ENCODE peak calls at places on chromosomes 3 and 15, in ten cellular contexts. One of them, this sample, is unnamed.

GRCh38 chr3:156826144-156826895 is at the start of gene LEKR1:
- DNase-seq in AG04450: no peak
- DNase-seq in CD4-positive, CD25-positive, alpha-beta regulatory T cell: peak
- DNase-seq in A673: peak
- DNase-seq in activated CD4-positive, alpha-beta T cell treated with anti-CD3 and anti-CD28 coated beads for 48 hours: peak
- DNase-seq in left cardiac atrium: peak
- DNase-seq in activated naive CD4-positive, alpha-beta T cell treated with anti-CD3 and anti-CD28 coated beads for 36 hours: peak
- DNase-seq in substantia nigra: peak
- DNase-seq in NCI-H1105: peak
- DNase-seq in GDM1: no peak
- DNase-seq in this sample: peak

GRCh38 chr3:33096103-33096868 is 660 bp downstream of the GLB1 start:
- DNase-seq in AG04450: no peak
- DNase-seq in CD4-positive, CD25-positive, alpha-beta regulatory T cell: peak
- DNase-seq in A673: peak
- DNase-seq in activated CD4-positive, alpha-beta T cell treated with anti-CD3 and anti-CD28 coated beads for 48 hours: peak
- DNase-seq in left cardiac atrium: peak
- DNase-seq in activated naive CD4-positive, alpha-beta T cell treated with anti-CD3 and anti-CD28 coated beads for 36 hours: peak
- DNase-seq in substantia nigra: no peak
- DNase-seq in NCI-H1105: no peak
- DNase-seq in GDM1: peak
- DNase-seq in this sample: peak

GRCh38 chr3:42447481-42447880 is 37.1 kb upstream of the LYZL4 start:
- DNase-seq in AG04450: no peak
- DNase-seq in CD4-positive, CD25-positive, alpha-beta regulatory T cell: no peak
- DNase-seq in A673: no peak
- DNase-seq in activated CD4-positive, alpha-beta T cell treated with anti-CD3 and anti-CD28 coated beads for 48 hours: no peak
- DNase-seq in left cardiac atrium: no peak
- DNase-seq in activated naive CD4-positive, alpha-beta T cell treated with anti-CD3 and anti-CD28 coated beads for 36 hours: no peak
- DNase-seq in substantia nigra: no peak
- DNase-seq in NCI-H1105: no peak
- DNase-seq in GDM1: no peak
- DNase-seq in this sample: no peak

GRCh38 chr3:36827133-36827532 is 62.8 kb upstream of the DCLK3 start:
- DNase-seq in AG04450: no peak
- DNase-seq in CD4-positive, CD25-positive, alpha-beta regulatory T cell: no peak
- DNase-seq in A673: no peak
- DNase-seq in activated CD4-positive, alpha-beta T cell treated with anti-CD3 and anti-CD28 coated beads for 48 hours: no peak
- DNase-seq in left cardiac atrium: no peak
- DNase-seq in activated naive CD4-positive, alpha-beta T cell treated with anti-CD3 and anti-CD28 coated beads for 36 hours: no peak
- DNase-seq in substantia nigra: no peak
- DNase-seq in NCI-H1105: no peak
- DNase-seq in GDM1: no peak
- DNase-seq in this sample: no peak

GRCh38 chr15:71066983-71067382 is 48.3 kb upstream of the THSD4 start:
- DNase-seq in AG04450: peak
- DNase-seq in CD4-positive, CD25-positive, alpha-beta regulatory T cell: no peak
- DNase-seq in A673: no peak
- DNase-seq in activated CD4-positive, alpha-beta T cell treated with anti-CD3 and anti-CD28 coated beads for 48 hours: no peak
- DNase-seq in left cardiac atrium: peak
- DNase-seq in activated naive CD4-positive, alpha-beta T cell treated with anti-CD3 and anti-CD28 coated beads for 36 hours: no peak
- DNase-seq in substantia nigra: no peak
- DNase-seq in NCI-H1105: no peak
- DNase-seq in GDM1: no peak
- DNase-seq in this sample: no peak

GRCh38 chr3:188687389-188687788 is 484.4 kb upstream of the TPRG1 start:
- DNase-seq in AG04450: no peak
- DNase-seq in CD4-positive, CD25-positive, alpha-beta regulatory T cell: no peak
- DNase-seq in A673: peak
- DNase-seq in activated CD4-positive, alpha-beta T cell treated with anti-CD3 and anti-CD28 coated beads for 48 hours: no peak
- DNase-seq in left cardiac atrium: no peak
- DNase-seq in activated naive CD4-positive, alpha-beta T cell treated with anti-CD3 and anti-CD28 coated beads for 36 hours: peak
- DNase-seq in substantia nigra: no peak
- DNase-seq in NCI-H1105: no peak
- DNase-seq in GDM1: no peak
- DNase-seq in this sample: peak

GRCh38 chr3:106299300-106300098 is 430.7 kb upstream of the CBLB start:
- DNase-seq in AG04450: no peak
- DNase-seq in CD4-positive, CD25-positive, alpha-beta regulatory T cell: no peak
- DNase-seq in A673: no peak
- DNase-seq in activated CD4-positive, alpha-beta T cell treated with anti-CD3 and anti-CD28 coated beads for 48 hours: peak
- DNase-seq in left cardiac atrium: no peak
- DNase-seq in activated naive CD4-positive, alpha-beta T cell treated with anti-CD3 and anti-CD28 coated beads for 36 hours: peak
- DNase-seq in substantia nigra: no peak
- DNase-seq in NCI-H1105: no peak
- DNase-seq in GDM1: no peak
- DNase-seq in this sample: no peak

GRCh38 chr3:71309886-71310285 is 273.6 kb downstream of the FOXP1 start:
- DNase-seq in AG04450: no peak
- DNase-seq in CD4-positive, CD25-positive, alpha-beta regulatory T cell: no peak
- DNase-seq in A673: no peak
- DNase-seq in activated CD4-positive, alpha-beta T cell treated with anti-CD3 and anti-CD28 coated beads for 48 hours: no peak
- DNase-seq in left cardiac atrium: no peak
- DNase-seq in activated naive CD4-positive, alpha-beta T cell treated with anti-CD3 and anti-CD28 coated beads for 36 hours: no peak
- DNase-seq in substantia nigra: no peak
- DNase-seq in NCI-H1105: no peak
- DNase-seq in GDM1: no peak
- DNase-seq in this sample: no peak

GRCh38 chr3:111589303-111590095 is 5.6 kb downstream of the ZBED2 start:
- DNase-seq in AG04450: no peak
- DNase-seq in CD4-positive, CD25-positive, alpha-beta regulatory T cell: no peak
- DNase-seq in A673: no peak
- DNase-seq in activated CD4-positive, alpha-beta T cell treated with anti-CD3 and anti-CD28 coated beads for 48 hours: no peak
- DNase-seq in left cardiac atrium: no peak
- DNase-seq in activated naive CD4-positive, alpha-beta T cell treated with anti-CD3 and anti-CD28 coated beads for 36 hours: no peak
- DNase-seq in substantia nigra: no peak
- DNase-seq in NCI-H1105: no peak
- DNase-seq in GDM1: no peak
- DNase-seq in this sample: peak

GRCh38 chr15:31471731-31472430 is 145.2 kb downstream of the KLF13 start:
- DNase-seq in AG04450: peak
- DNase-seq in CD4-positive, CD25-positive, alpha-beta regulatory T cell: no peak
- DNase-seq in A673: no peak
- DNase-seq in activated CD4-positive, alpha-beta T cell treated with anti-CD3 and anti-CD28 coated beads for 48 hours: no peak
- DNase-seq in left cardiac atrium: no peak
- DNase-seq in activated naive CD4-positive, alpha-beta T cell treated with anti-CD3 and anti-CD28 coated beads for 36 hours: no peak
- DNase-seq in substantia nigra: no peak
- DNase-seq in NCI-H1105: no peak
- DNase-seq in GDM1: no peak
- DNase-seq in this sample: peak

GRCh38 chr3:53804697-53805462 is 41.3 kb downstream of the CHDH start:
- DNase-seq in AG04450: peak
- DNase-seq in CD4-positive, CD25-positive, alpha-beta regulatory T cell: no peak
- DNase-seq in A673: no peak
- DNase-seq in activated CD4-positive, alpha-beta T cell treated with anti-CD3 and anti-CD28 coated beads for 48 hours: no peak
- DNase-seq in left cardiac atrium: no peak
- DNase-seq in activated naive CD4-positive, alpha-beta T cell treated with anti-CD3 and anti-CD28 coated beads for 36 hours: no peak
- DNase-seq in substantia nigra: no peak
- DNase-seq in NCI-H1105: no peak
- DNase-seq in GDM1: no peak
- DNase-seq in this sample: peak

GRCh38 chr15:35979608-35980007 is 433.6 kb upstream of the DPH6 start:
- DNase-seq in AG04450: no peak
- DNase-seq in CD4-positive, CD25-positive, alpha-beta regulatory T cell: no peak
- DNase-seq in A673: no peak
- DNase-seq in activated CD4-positive, alpha-beta T cell treated with anti-CD3 and anti-CD28 coated beads for 48 hours: no peak
- DNase-seq in left cardiac atrium: no peak
- DNase-seq in activated naive CD4-positive, alpha-beta T cell treated with anti-CD3 and anti-CD28 coated beads for 36 hours: no peak
- DNase-seq in substantia nigra: no peak
- DNase-seq in NCI-H1105: no peak
- DNase-seq in GDM1: no peak
- DNase-seq in this sample: no peak

GRCh38 chr3:53092942-53093341 is 37.3 kb downstream of the RFT1 start:
- DNase-seq in AG04450: no peak
- DNase-seq in CD4-positive, CD25-positive, alpha-beta regulatory T cell: no peak
- DNase-seq in A673: no peak
- DNase-seq in activated CD4-positive, alpha-beta T cell treated with anti-CD3 and anti-CD28 coated beads for 48 hours: no peak
- DNase-seq in left cardiac atrium: no peak
- DNase-seq in activated naive CD4-positive, alpha-beta T cell treated with anti-CD3 and anti-CD28 coated beads for 36 hours: no peak
- DNase-seq in substantia nigra: no peak
- DNase-seq in NCI-H1105: no peak
- DNase-seq in GDM1: no peak
- DNase-seq in this sample: no peak

GRCh38 chr15:64092864-64093626 is 593 bp downstream of the CIAO2A start:
- DNase-seq in AG04450: no peak
- DNase-seq in CD4-positive, CD25-positive, alpha-beta regulatory T cell: no peak
- DNase-seq in A673: peak
- DNase-seq in activated CD4-positive, alpha-beta T cell treated with anti-CD3 and anti-CD28 coated beads for 48 hours: peak
- DNase-seq in left cardiac atrium: peak
- DNase-seq in activated naive CD4-positive, alpha-beta T cell treated with anti-CD3 and anti-CD28 coated beads for 36 hours: peak
- DNase-seq in substantia nigra: no peak
- DNase-seq in NCI-H1105: peak
- DNase-seq in GDM1: peak
- DNase-seq in this sample: peak

GRCh38 chr3:147619925-147620580 is 210.9 kb downstream of the ZIC1 start:
- DNase-seq in AG04450: no peak
- DNase-seq in CD4-positive, CD25-positive, alpha-beta regulatory T cell: no peak
- DNase-seq in A673: peak
- DNase-seq in activated CD4-positive, alpha-beta T cell treated with anti-CD3 and anti-CD28 coated beads for 48 hours: no peak
- DNase-seq in left cardiac atrium: no peak
- DNase-seq in activated naive CD4-positive, alpha-beta T cell treated with anti-CD3 and anti-CD28 coated beads for 36 hours: no peak
- DNase-seq in substantia nigra: no peak
- DNase-seq in NCI-H1105: no peak
- DNase-seq in GDM1: no peak
- DNase-seq in this sample: no peak

GRCh38 chr3:195110647-195111321 is 160.2 kb downstream of the XXYLT1 start:
- DNase-seq in AG04450: no peak
- DNase-seq in CD4-positive, CD25-positive, alpha-beta regulatory T cell: no peak
- DNase-seq in A673: no peak
- DNase-seq in activated CD4-positive, alpha-beta T cell treated with anti-CD3 and anti-CD28 coated beads for 48 hours: no peak
- DNase-seq in left cardiac atrium: peak
- DNase-seq in activated naive CD4-positive, alpha-beta T cell treated with anti-CD3 and anti-CD28 coated beads for 36 hours: no peak
- DNase-seq in substantia nigra: no peak
- DNase-seq in NCI-H1105: no peak
- DNase-seq in GDM1: peak
- DNase-seq in this sample: no peak

GRCh38 chr15:40471778-40472130 is 970 bp downstream of the CHST14 start:
- DNase-seq in AG04450: no peak
- DNase-seq in CD4-positive, CD25-positive, alpha-beta regulatory T cell: no peak
- DNase-seq in A673: no peak
- DNase-seq in activated CD4-positive, alpha-beta T cell treated with anti-CD3 and anti-CD28 coated beads for 48 hours: peak
- DNase-seq in left cardiac atrium: peak
- DNase-seq in activated naive CD4-positive, alpha-beta T cell treated with anti-CD3 and anti-CD28 coated beads for 36 hours: peak
- DNase-seq in substantia nigra: no peak
- DNase-seq in NCI-H1105: no peak
- DNase-seq in GDM1: peak
- DNase-seq in this sample: peak

GRCh38 chr3:156449712-156450574 is 105.0 kb downstream of the SSR3 start:
- DNase-seq in AG04450: no peak
- DNase-seq in CD4-positive, CD25-positive, alpha-beta regulatory T cell: no peak
- DNase-seq in A673: peak
- DNase-seq in activated CD4-positive, alpha-beta T cell treated with anti-CD3 and anti-CD28 coated beads for 48 hours: no peak
- DNase-seq in left cardiac atrium: no peak
- DNase-seq in activated naive CD4-positive, alpha-beta T cell treated with anti-CD3 and anti-CD28 coated beads for 36 hours: no peak
- DNase-seq in substantia nigra: no peak
- DNase-seq in NCI-H1105: peak
- DNase-seq in GDM1: no peak
- DNase-seq in this sample: peak

GRCh38 chr15:93428135-93428534 is 339.1 kb upstream of the RGMA start:
- DNase-seq in AG04450: no peak
- DNase-seq in CD4-positive, CD25-positive, alpha-beta regulatory T cell: no peak
- DNase-seq in A673: peak
- DNase-seq in activated CD4-positive, alpha-beta T cell treated with anti-CD3 and anti-CD28 coated beads for 48 hours: no peak
- DNase-seq in left cardiac atrium: no peak
- DNase-seq in activated naive CD4-positive, alpha-beta T cell treated with anti-CD3 and anti-CD28 coated beads for 36 hours: no peak
- DNase-seq in substantia nigra: no peak
- DNase-seq in NCI-H1105: no peak
- DNase-seq in GDM1: no peak
- DNase-seq in this sample: no peak

GRCh38 chr3:41933154-41933676 is 28.7 kb downstream of the ULK4 start:
- DNase-seq in AG04450: peak
- DNase-seq in CD4-positive, CD25-positive, alpha-beta regulatory T cell: no peak
- DNase-seq in A673: peak
- DNase-seq in activated CD4-positive, alpha-beta T cell treated with anti-CD3 and anti-CD28 coated beads for 48 hours: no peak
- DNase-seq in left cardiac atrium: no peak
- DNase-seq in activated naive CD4-positive, alpha-beta T cell treated with anti-CD3 and anti-CD28 coated beads for 36 hours: no peak
- DNase-seq in substantia nigra: no peak
- DNase-seq in NCI-H1105: no peak
- DNase-seq in GDM1: no peak
- DNase-seq in this sample: no peak

GRCh38 chr3:13376091-13376490 is 44.0 kb downstream of the NUP210 start:
- DNase-seq in AG04450: no peak
- DNase-seq in CD4-positive, CD25-positive, alpha-beta regulatory T cell: no peak
- DNase-seq in A673: no peak
- DNase-seq in activated CD4-positive, alpha-beta T cell treated with anti-CD3 and anti-CD28 coated beads for 48 hours: no peak
- DNase-seq in left cardiac atrium: no peak
- DNase-seq in activated naive CD4-positive, alpha-beta T cell treated with anti-CD3 and anti-CD28 coated beads for 36 hours: no peak
- DNase-seq in substantia nigra: no peak
- DNase-seq in NCI-H1105: no peak
- DNase-seq in GDM1: no peak
- DNase-seq in this sample: no peak

GRCh38 chr3:175956964-175957363 is 1097.8 kb downstream of the NAALADL2 start:
- DNase-seq in AG04450: no peak
- DNase-seq in CD4-positive, CD25-positive, alpha-beta regulatory T cell: no peak
- DNase-seq in A673: peak
- DNase-seq in activated CD4-positive, alpha-beta T cell treated with anti-CD3 and anti-CD28 coated beads for 48 hours: no peak
- DNase-seq in left cardiac atrium: no peak
- DNase-seq in activated naive CD4-positive, alpha-beta T cell treated with anti-CD3 and anti-CD28 coated beads for 36 hours: no peak
- DNase-seq in substantia nigra: no peak
- DNase-seq in NCI-H1105: no peak
- DNase-seq in GDM1: no peak
- DNase-seq in this sample: peak

GRCh38 chr3:15498461-15499214 is 22.9 kb downstream of the COLQ start:
- DNase-seq in AG04450: no peak
- DNase-seq in CD4-positive, CD25-positive, alpha-beta regulatory T cell: no peak
- DNase-seq in A673: no peak
- DNase-seq in activated CD4-positive, alpha-beta T cell treated with anti-CD3 and anti-CD28 coated beads for 48 hours: no peak
- DNase-seq in left cardiac atrium: no peak
- DNase-seq in activated naive CD4-positive, alpha-beta T cell treated with anti-CD3 and anti-CD28 coated beads for 36 hours: no peak
- DNase-seq in substantia nigra: no peak
- DNase-seq in NCI-H1105: no peak
- DNase-seq in GDM1: no peak
- DNase-seq in this sample: no peak

GRCh38 chr3:112814256-112814655 is 32.4 kb downstream of the CD200R1L start:
- DNase-seq in AG04450: peak
- DNase-seq in CD4-positive, CD25-positive, alpha-beta regulatory T cell: no peak
- DNase-seq in A673: peak
- DNase-seq in activated CD4-positive, alpha-beta T cell treated with anti-CD3 and anti-CD28 coated beads for 48 hours: no peak
- DNase-seq in left cardiac atrium: no peak
- DNase-seq in activated naive CD4-positive, alpha-beta T cell treated with anti-CD3 and anti-CD28 coated beads for 36 hours: no peak
- DNase-seq in substantia nigra: no peak
- DNase-seq in NCI-H1105: no peak
- DNase-seq in GDM1: peak
- DNase-seq in this sample: peak

GRCh38 chr3:47485812-47486211 is 10.1 kb upstream of the SCAP start:
- DNase-seq in AG04450: peak
- DNase-seq in CD4-positive, CD25-positive, alpha-beta regulatory T cell: no peak
- DNase-seq in A673: no peak
- DNase-seq in activated CD4-positive, alpha-beta T cell treated with anti-CD3 and anti-CD28 coated beads for 48 hours: no peak
- DNase-seq in left cardiac atrium: no peak
- DNase-seq in activated naive CD4-positive, alpha-beta T cell treated with anti-CD3 and anti-CD28 coated beads for 36 hours: no peak
- DNase-seq in substantia nigra: no peak
- DNase-seq in NCI-H1105: no peak
- DNase-seq in GDM1: no peak
- DNase-seq in this sample: no peak

GRCh38 chr15:70050970-70051369 is 46.7 kb downstream of the TLE3 start:
- DNase-seq in AG04450: no peak
- DNase-seq in CD4-positive, CD25-positive, alpha-beta regulatory T cell: no peak
- DNase-seq in A673: no peak
- DNase-seq in activated CD4-positive, alpha-beta T cell treated with anti-CD3 and anti-CD28 coated beads for 48 hours: no peak
- DNase-seq in left cardiac atrium: no peak
- DNase-seq in activated naive CD4-positive, alpha-beta T cell treated with anti-CD3 and anti-CD28 coated beads for 36 hours: no peak
- DNase-seq in substantia nigra: no peak
- DNase-seq in NCI-H1105: no peak
- DNase-seq in GDM1: no peak
- DNase-seq in this sample: no peak

GRCh38 chr3:149473314-149473990 is 1.0 kb upstream of the TM4SF4 start:
- DNase-seq in AG04450: no peak
- DNase-seq in CD4-positive, CD25-positive, alpha-beta regulatory T cell: no peak
- DNase-seq in A673: peak
- DNase-seq in activated CD4-positive, alpha-beta T cell treated with anti-CD3 and anti-CD28 coated beads for 48 hours: no peak
- DNase-seq in left cardiac atrium: no peak
- DNase-seq in activated naive CD4-positive, alpha-beta T cell treated with anti-CD3 and anti-CD28 coated beads for 36 hours: no peak
- DNase-seq in substantia nigra: no peak
- DNase-seq in NCI-H1105: no peak
- DNase-seq in GDM1: no peak
- DNase-seq in this sample: peak

GRCh38 chr3:153165211-153165815 is 3.3 kb downstream of the RAP2B start:
- DNase-seq in AG04450: no peak
- DNase-seq in CD4-positive, CD25-positive, alpha-beta regulatory T cell: no peak
- DNase-seq in A673: peak
- DNase-seq in activated CD4-positive, alpha-beta T cell treated with anti-CD3 and anti-CD28 coated beads for 48 hours: no peak
- DNase-seq in left cardiac atrium: no peak
- DNase-seq in activated naive CD4-positive, alpha-beta T cell treated with anti-CD3 and anti-CD28 coated beads for 36 hours: no peak
- DNase-seq in substantia nigra: no peak
- DNase-seq in NCI-H1105: no peak
- DNase-seq in GDM1: peak
- DNase-seq in this sample: peak